ENCODE peak calls at places on chromosomes 7 and 10, in four cellular contexts. One of them, this sample, is unnamed. For H3K4me1, the result is how much of the 10 kb centered on the place peaks cover.

GRCh38 chr10:1048349-1048731 is 579 bp downstream of the IDI1 start:
- DNase-seq in uterus: no peak
- DNase-seq in gastrocnemius medialis: peak
- DNase-seq in adrenal gland: peak
- DNase-seq in this sample: peak

GRCh38 chr7:132065193-132065972 is 509.0 kb upstream of the PODXL start:
- DNase-seq in uterus: peak
- DNase-seq in gastrocnemius medialis: peak
- DNase-seq in adrenal gland: peak
- DNase-seq in this sample: no peak

GRCh38 chr7:150854066-150855000 is 2.0 kb downstream of the AOC1 start:
- DNase-seq in uterus: no peak
- DNase-seq in gastrocnemius medialis: no peak
- DNase-seq in adrenal gland: no peak
- DNase-seq in this sample: no peak

GRCh38 chr7:25849361-25850184 is 302.4 kb upstream of the NFE2L3 start:
- DNase-seq in uterus: peak
- DNase-seq in gastrocnemius medialis: peak
- DNase-seq in adrenal gland: peak
- DNase-seq in this sample: no peak

GRCh38 chr7:66683770-66684123 is 55.1 kb downstream of the KCTD7 start:
- DNase-seq in uterus: no peak
- DNase-seq in gastrocnemius medialis: no peak
- DNase-seq in adrenal gland: no peak
- DNase-seq in this sample: no peak

GRCh38 chr10:102302611-102303010 is 57.3 kb downstream of the GBF1 start:
- DNase-seq in uterus: no peak
- DNase-seq in gastrocnemius medialis: no peak
- DNase-seq in adrenal gland: no peak
- DNase-seq in this sample: no peak

GRCh38 chr10:3372284-3372683 is 199.7 kb upstream of the PITRM1 start:
- DNase-seq in uterus: no peak
- DNase-seq in gastrocnemius medialis: no peak
- DNase-seq in adrenal gland: peak
- DNase-seq in this sample: no peak

GRCh38 chr7:96388166-96388565 is 66.3 kb upstream of the SLC25A13 start:
- DNase-seq in uterus: no peak
- DNase-seq in gastrocnemius medialis: no peak
- DNase-seq in adrenal gland: no peak
- DNase-seq in this sample: no peak

GRCh38 chr10:96560970-96561887 is 25.6 kb downstream of the TM9SF3 start:
- DNase-seq in uterus: no peak
- DNase-seq in gastrocnemius medialis: no peak
- DNase-seq in adrenal gland: peak
- DNase-seq in this sample: no peak

GRCh38 chr10:75018233-75018632 is 93.2 kb upstream of the SAMD8 start:
- DNase-seq in uterus: no peak
- DNase-seq in gastrocnemius medialis: no peak
- DNase-seq in adrenal gland: no peak
- DNase-seq in this sample: no peak

GRCh38 chr10:44287408-44287807 is 97.5 kb downstream of the CXCL12 start:
- DNase-seq in uterus: no peak
- DNase-seq in gastrocnemius medialis: no peak
- DNase-seq in adrenal gland: no peak
- DNase-seq in this sample: no peak

GRCh38 chr7:42605800-42606199 is 306.1 kb downstream of the C7orf25 start:
- DNase-seq in uterus: no peak
- DNase-seq in gastrocnemius medialis: no peak
- DNase-seq in adrenal gland: no peak
- DNase-seq in this sample: no peak

GRCh38 chr10:36469585-36469984 is 655.8 kb upstream of the ANKRD30A start:
- DNase-seq in uterus: no peak
- DNase-seq in gastrocnemius medialis: no peak
- DNase-seq in adrenal gland: no peak
- DNase-seq in this sample: no peak

GRCh38 chr10:72685264-72685921 is 6.5 kb upstream of the MCU start:
- DNase-seq in uterus: no peak
- DNase-seq in gastrocnemius medialis: peak
- DNase-seq in adrenal gland: no peak
- DNase-seq in this sample: no peak

GRCh38 chr7:151404216-151405011 is 5.4 kb downstream of the WDR86 start:
- DNase-seq in uterus: peak
- DNase-seq in gastrocnemius medialis: no peak
- DNase-seq in adrenal gland: peak
- DNase-seq in this sample: no peak

GRCh38 chr7:121961491-121961890 is 88.5 kb downstream of the PTPRZ1 start:
- DNase-seq in uterus: no peak
- DNase-seq in gastrocnemius medialis: no peak
- DNase-seq in adrenal gland: no peak
- DNase-seq in this sample: no peak

GRCh38 chr7:95871078-95871848 is 98.9 kb downstream of the DYNC1I1 start:
- DNase-seq in uterus: no peak
- DNase-seq in gastrocnemius medialis: no peak
- DNase-seq in adrenal gland: peak
- DNase-seq in this sample: no peak

GRCh38 chr10:34102237-34102673 is 712.8 kb downstream of the PARD3 start:
- DNase-seq in uterus: peak
- DNase-seq in gastrocnemius medialis: peak
- DNase-seq in adrenal gland: peak
- DNase-seq in this sample: peak

GRCh38 chr7:2193120-2193519 is 39.6 kb downstream of the MAD1L1 start:
- DNase-seq in uterus: no peak
- DNase-seq in gastrocnemius medialis: peak
- DNase-seq in adrenal gland: no peak
- DNase-seq in this sample: no peak

GRCh38 chr10:45602836-45603235 is 69.7 kb downstream of the ZFAND4 start:
- DNase-seq in uterus: no peak
- DNase-seq in gastrocnemius medialis: no peak
- DNase-seq in adrenal gland: no peak
- DNase-seq in this sample: no peak

GRCh38 chr7:44142028-44142427 is 896 bp upstream of the MYL7 start:
- DNase-seq in uterus: no peak
- DNase-seq in gastrocnemius medialis: no peak
- DNase-seq in adrenal gland: no peak
- DNase-seq in this sample: no peak

GRCh38 chr7:10070899-10071298 is 902.8 kb upstream of the PHF14 start:
- DNase-seq in uterus: no peak
- DNase-seq in gastrocnemius medialis: no peak
- DNase-seq in adrenal gland: no peak
- DNase-seq in this sample: no peak

GRCh38 chr10:44035474-44036197 is 349.3 kb downstream of the CXCL12 start:
- DNase-seq in uterus: no peak
- DNase-seq in gastrocnemius medialis: no peak
- DNase-seq in adrenal gland: no peak
- DNase-seq in this sample: no peak

GRCh38 chr10:117653170-117653515 is 110.6 kb downstream of the EMX2 start:
- DNase-seq in uterus: no peak
- DNase-seq in gastrocnemius medialis: no peak
- DNase-seq in adrenal gland: no peak
- DNase-seq in this sample: no peak

GRCh38 chr7:86295526-86295925 is 348.2 kb upstream of the GRM3 start:
- DNase-seq in uterus: no peak
- DNase-seq in gastrocnemius medialis: no peak
- DNase-seq in adrenal gland: no peak
- DNase-seq in this sample: no peak

GRCh38 chr7:45584261-45585210 is 10.4 kb downstream of the ADCY1 start:
- DNase-seq in uterus: no peak
- DNase-seq in gastrocnemius medialis: no peak
- DNase-seq in adrenal gland: no peak
- DNase-seq in this sample: no peak

GRCh38 chr7:109879429-109879828 is 1211.5 kb upstream of the LRRN3 start:
- DNase-seq in uterus: no peak
- DNase-seq in gastrocnemius medialis: no peak
- DNase-seq in adrenal gland: no peak
- DNase-seq in this sample: no peak

GRCh38 chr10:62715383-62715782 is 89.1 kb upstream of the ADO start:
- DNase-seq in uterus: no peak
- DNase-seq in gastrocnemius medialis: no peak
- DNase-seq in adrenal gland: no peak
- DNase-seq in this sample: no peak

GRCh38 chr7:82745117-82745516 is 301.5 kb upstream of the CACNA2D1 start:
- DNase-seq in uterus: no peak
- DNase-seq in gastrocnemius medialis: no peak
- DNase-seq in adrenal gland: no peak
- DNase-seq in this sample: no peak

GRCh38 chr7:139648941-139649425 is 125.5 kb downstream of the CLEC2L start:
- DNase-seq in uterus: no peak
- DNase-seq in gastrocnemius medialis: no peak
- DNase-seq in adrenal gland: peak
- DNase-seq in this sample: peak

GRCh38 chr7:139648617-139648932 is 125.1 kb downstream of the CLEC2L start:
- DNase-seq in uterus: no peak
- DNase-seq in gastrocnemius medialis: no peak
- DNase-seq in adrenal gland: no peak
- DNase-seq in this sample: no peak

GRCh38 chr7:139651308-139651707 is 126.5 kb downstream of the HIPK2 start:
- DNase-seq in uterus: no peak
- DNase-seq in gastrocnemius medialis: peak
- DNase-seq in adrenal gland: peak
- DNase-seq in this sample: no peak

GRCh38 chr7:139647812-139648616 is 124.5 kb downstream of the CLEC2L start:
- DNase-seq in uterus: no peak
- DNase-seq in gastrocnemius medialis: no peak
- DNase-seq in adrenal gland: no peak
- DNase-seq in this sample: no peak

GRCh38 chr7:139650429-139651100 is 127.1 kb downstream of the CLEC2L start:
- DNase-seq in uterus: no peak
- DNase-seq in gastrocnemius medialis: no peak
- DNase-seq in adrenal gland: no peak
- DNase-seq in this sample: peak
- H3K4me1 ChIP-seq in uterus: under half
- H3K4me1 ChIP-seq in gastrocnemius medialis: under half
- H3K4me1 ChIP-seq in adrenal gland: under half
- H3K4me1 ChIP-seq in this sample: half or more

DNA sequence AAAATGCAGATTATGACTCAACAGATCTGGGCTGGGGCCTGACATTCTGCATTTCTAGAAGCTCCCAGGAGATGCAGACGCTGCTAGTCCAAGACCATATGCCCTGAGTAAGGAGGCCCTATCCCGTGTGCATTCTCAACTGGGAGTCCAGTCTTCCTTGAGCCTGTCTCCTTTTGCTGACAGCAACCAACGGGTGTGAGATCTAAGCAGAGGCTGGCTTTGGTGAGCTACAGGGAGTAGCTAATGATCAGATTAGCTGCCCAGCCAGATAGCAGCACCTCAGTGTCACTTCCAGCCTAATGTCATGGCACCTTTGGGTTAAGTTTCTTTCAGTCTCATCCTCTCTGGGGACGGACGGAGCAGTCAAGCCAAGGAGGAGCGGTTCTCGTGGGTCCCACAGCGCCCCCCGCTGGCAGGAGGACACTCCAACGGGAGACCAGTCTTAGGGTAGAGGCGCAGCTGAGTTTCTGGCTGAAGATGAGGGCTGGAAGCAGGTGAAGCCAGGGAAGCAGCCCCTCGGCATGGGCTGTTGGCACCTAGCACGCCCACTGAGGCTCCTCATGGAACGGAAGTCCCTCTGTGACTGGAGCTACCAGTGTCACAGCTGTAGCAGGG is 154.0 kb downstream of the CCDC3 start:
- DNase-seq in uterus: no peak
- DNase-seq in gastrocnemius medialis: no peak
- DNase-seq in adrenal gland: peak
- DNase-seq in this sample: no peak
- TF ChIP-seq CTCF in uterus: no peak
- TF ChIP-seq CTCF in gastrocnemius medialis: no peak
- TF ChIP-seq CTCF in adrenal gland: no peak
- TF ChIP-seq CTCF in this sample: no peak

DNA sequence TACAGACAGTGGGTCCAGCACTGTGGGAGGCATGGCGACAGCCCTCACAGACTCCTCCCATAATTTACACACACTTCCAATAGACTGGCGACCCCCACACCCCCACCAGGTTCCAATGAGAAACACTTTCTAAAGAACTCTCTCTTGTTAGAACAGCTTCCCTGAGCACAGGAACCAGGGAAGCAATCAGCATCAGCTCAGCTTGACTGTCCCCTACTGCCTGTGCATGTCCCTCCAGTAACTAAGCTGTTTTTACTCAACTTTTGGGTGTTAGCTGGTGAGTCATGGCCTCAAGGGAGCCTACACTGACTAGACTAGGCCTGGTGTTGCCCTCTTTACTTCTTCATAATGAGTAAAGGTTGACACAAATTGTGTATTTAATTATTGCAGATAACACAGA is 32.6 kb upstream of the HERPUD2 start:
- DNase-seq in uterus: no peak
- DNase-seq in gastrocnemius medialis: no peak
- DNase-seq in adrenal gland: no peak
- DNase-seq in this sample: no peak
- H3K4me1 ChIP-seq in uterus: under half
- H3K4me1 ChIP-seq in gastrocnemius medialis: under half
- H3K4me1 ChIP-seq in adrenal gland: under half
- H3K4me1 ChIP-seq in this sample: under half

GRCh38 chr7:29309041-29309860 is 114.7 kb downstream of the CHN2 start:
- DNase-seq in uterus: no peak
- DNase-seq in gastrocnemius medialis: no peak
- DNase-seq in adrenal gland: peak
- DNase-seq in this sample: no peak
- TF ChIP-seq CTCF in uterus: no peak
- TF ChIP-seq CTCF in gastrocnemius medialis: no peak
- TF ChIP-seq CTCF in adrenal gland: peak
- TF ChIP-seq CTCF in this sample: no peak

GRCh38 chr10:79186742-79187544 is 118.2 kb downstream of the ZMIZ1 start:
- DNase-seq in uterus: no peak
- DNase-seq in gastrocnemius medialis: no peak
- DNase-seq in adrenal gland: peak
- DNase-seq in this sample: no peak
- H3K4me1 ChIP-seq in uterus: under half
- H3K4me1 ChIP-seq in gastrocnemius medialis: half or more
- H3K4me1 ChIP-seq in adrenal gland: half or more
- H3K4me1 ChIP-seq in this sample: half or more

DNA sequence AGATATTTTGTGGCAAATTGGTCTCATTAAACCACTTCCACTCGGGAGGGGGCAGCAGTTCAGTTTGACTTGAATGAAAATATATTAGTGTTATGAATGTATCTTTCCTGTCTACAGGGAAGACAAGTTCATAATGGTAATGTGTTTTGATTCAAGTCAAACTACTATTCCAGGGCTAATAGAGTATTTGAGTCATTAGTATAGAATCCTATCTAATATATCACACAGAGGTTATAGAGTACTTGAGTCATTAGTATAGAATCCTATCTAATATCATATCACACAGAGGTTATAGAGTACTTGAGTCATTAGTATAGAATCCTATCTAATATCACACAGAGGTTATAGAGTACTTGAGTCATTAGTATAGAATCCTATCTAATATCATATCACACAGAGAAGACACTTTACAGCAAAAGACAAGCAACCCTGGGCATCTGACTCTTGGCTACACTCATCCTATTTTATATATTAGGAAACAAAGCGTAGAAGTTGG is 199.7 kb upstream of the MAGI2 start:
- DNase-seq in uterus: no peak
- DNase-seq in gastrocnemius medialis: no peak
- DNase-seq in adrenal gland: no peak
- DNase-seq in this sample: no peak
- TF ChIP-seq CTCF in uterus: no peak
- TF ChIP-seq CTCF in gastrocnemius medialis: no peak
- TF ChIP-seq CTCF in adrenal gland: no peak
- TF ChIP-seq CTCF in this sample: no peak

This sample was measured in left ventricle myocardium inferior.